ENCODE peak calls at places on chromosomes 5 and 9, in nine cellular contexts. One of them, this sample, is unnamed.

GRCh38 chr5:128966846-128967245 is 1.6 kb downstream of the SLC27A6 start:
- DNase-seq in CD8-positive, alpha-beta T cell: no peak
- DNase-seq in lower lobe of right lung: no peak
- DNase-seq in breast epithelium: no peak
- DNase-seq in H7: no peak
- DNase-seq in psoas muscle: no peak
- DNase-seq in HCT116: no peak
- DNase-seq in CD8-positive, alpha-beta memory T cell: no peak
- DNase-seq in body of pancreas: no peak
- DNase-seq in this sample: no peak

GRCh38 chr5:108747111-108748009 is at the start of gene FER:
- DNase-seq in body of pancreas: peak; percentile 45
- DNase-seq in breast epithelium: no peak
- DNase-seq in CD8-positive, alpha-beta T cell: peak; percentile 37
- DNase-seq in psoas muscle: no peak
- DNase-seq in CD8-positive, alpha-beta memory T cell: peak; percentile 75
- DNase-seq in H7: no peak
- DNase-seq in HCT116: peak; percentile 75
- DNase-seq in lower lobe of right lung: no peak
- DNase-seq in this sample: peak; percentile 54

GRCh38 chr5:93894471-93895354 is 153.3 kb upstream of the POU5F2 start:
- DNase-seq in HCT116: peak; percentile 10
- DNase-seq in CD8-positive, alpha-beta memory T cell: no peak
- DNase-seq in breast epithelium: no peak
- DNase-seq in CD8-positive, alpha-beta T cell: no peak
- DNase-seq in lower lobe of right lung: no peak
- DNase-seq in psoas muscle: no peak
- DNase-seq in body of pancreas: no peak
- DNase-seq in H7: no peak
- DNase-seq in this sample: no peak

GRCh38 chr5:84382363-84383295 is 2.1 kb downstream of the EDIL3 start:
- DNase-seq in HCT116: no peak
- DNase-seq in CD8-positive, alpha-beta memory T cell: no peak
- DNase-seq in psoas muscle: peak; percentile 39
- DNase-seq in CD8-positive, alpha-beta T cell: no peak
- DNase-seq in breast epithelium: no peak
- DNase-seq in H7: peak; percentile 57
- DNase-seq in body of pancreas: peak; percentile 21
- DNase-seq in lower lobe of right lung: peak; percentile 51
- DNase-seq in this sample: peak; percentile 56

GRCh38 chr5:141430332-141431113 is at the start of gene PCDHGA12:
- DNase-seq in body of pancreas: no peak
- DNase-seq in breast epithelium: no peak
- DNase-seq in CD8-positive, alpha-beta T cell: no peak
- DNase-seq in H7: no peak
- DNase-seq in lower lobe of right lung: no peak
- DNase-seq in psoas muscle: peak; percentile 82
- DNase-seq in HCT116: no peak
- DNase-seq in CD8-positive, alpha-beta memory T cell: no peak
- DNase-seq in this sample: no peak

GRCh38 chr9:122180633-122181032 is 20.9 kb downstream of the MORN5 start:
- DNase-seq in breast epithelium: no peak
- DNase-seq in HCT116: peak; percentile 4
- DNase-seq in H7: no peak
- DNase-seq in lower lobe of right lung: no peak
- DNase-seq in CD8-positive, alpha-beta T cell: no peak
- DNase-seq in body of pancreas: no peak
- DNase-seq in psoas muscle: no peak
- DNase-seq in CD8-positive, alpha-beta memory T cell: no peak
- DNase-seq in this sample: peak; percentile 54

GRCh38 chr9:105502276-105502675 is 54.4 kb downstream of the FSD1L start:
- DNase-seq in psoas muscle: no peak
- DNase-seq in CD8-positive, alpha-beta memory T cell: no peak
- DNase-seq in HCT116: no peak
- DNase-seq in body of pancreas: no peak
- DNase-seq in lower lobe of right lung: no peak
- DNase-seq in H7: no peak
- DNase-seq in breast epithelium: no peak
- DNase-seq in CD8-positive, alpha-beta T cell: no peak
- DNase-seq in this sample: no peak

GRCh38 chr5:93164690-93165089 is 416.3 kb downstream of the NR2F1-AS1 start:
- DNase-seq in HCT116: peak; percentile 87
- DNase-seq in CD8-positive, alpha-beta memory T cell: no peak
- DNase-seq in H7: no peak
- DNase-seq in lower lobe of right lung: no peak
- DNase-seq in psoas muscle: no peak
- DNase-seq in CD8-positive, alpha-beta T cell: no peak
- DNase-seq in body of pancreas: peak; percentile 25
- DNase-seq in breast epithelium: no peak
- DNase-seq in this sample: peak; percentile 93

GRCh38 chr9:16342621-16343020 is 527.8 kb downstream of the BNC2 start:
- DNase-seq in body of pancreas: no peak
- DNase-seq in HCT116: no peak
- DNase-seq in breast epithelium: no peak
- DNase-seq in CD8-positive, alpha-beta T cell: no peak
- DNase-seq in H7: no peak
- DNase-seq in psoas muscle: no peak
- DNase-seq in CD8-positive, alpha-beta memory T cell: no peak
- DNase-seq in lower lobe of right lung: no peak
- DNase-seq in this sample: no peak

GRCh38 chr5:157184117-157184516 is 3.5 kb downstream of the ITK start:
- DNase-seq in H7: no peak
- DNase-seq in body of pancreas: no peak
- DNase-seq in breast epithelium: no peak
- DNase-seq in HCT116: no peak
- DNase-seq in CD8-positive, alpha-beta T cell: no peak
- DNase-seq in psoas muscle: no peak
- DNase-seq in lower lobe of right lung: no peak
- DNase-seq in CD8-positive, alpha-beta memory T cell: no peak
- DNase-seq in this sample: no peak

GRCh38 chr9:89639367-89639795 is 34.6 kb downstream of the GADD45G start:
- DNase-seq in psoas muscle: peak; percentile 93
- DNase-seq in CD8-positive, alpha-beta memory T cell: no peak
- DNase-seq in breast epithelium: no peak
- DNase-seq in HCT116: no peak
- DNase-seq in H7: no peak
- DNase-seq in CD8-positive, alpha-beta T cell: no peak
- DNase-seq in lower lobe of right lung: no peak
- DNase-seq in body of pancreas: peak; percentile 43
- DNase-seq in this sample: peak; percentile 86

GRCh38 chr5:151718168-151718567 is 31.5 kb upstream of the SPARC start:
- DNase-seq in lower lobe of right lung: no peak
- DNase-seq in H7: no peak
- DNase-seq in body of pancreas: no peak
- DNase-seq in psoas muscle: no peak
- DNase-seq in CD8-positive, alpha-beta memory T cell: no peak
- DNase-seq in CD8-positive, alpha-beta T cell: no peak
- DNase-seq in HCT116: no peak
- DNase-seq in breast epithelium: no peak
- DNase-seq in this sample: no peak

GRCh38 chr9:92236915-92237314 is 56.6 kb downstream of the IARS1 start:
- DNase-seq in psoas muscle: no peak
- DNase-seq in H7: no peak
- DNase-seq in body of pancreas: no peak
- DNase-seq in breast epithelium: no peak
- DNase-seq in HCT116: no peak
- DNase-seq in CD8-positive, alpha-beta memory T cell: no peak
- DNase-seq in lower lobe of right lung: no peak
- DNase-seq in CD8-positive, alpha-beta T cell: no peak
- DNase-seq in this sample: no peak
- H3K36me3 ChIP-seq in psoas muscle: peaks cover 11% of the 10 kb centered on the region
- H3K36me3 ChIP-seq in H7: peaks cover 31% of the 10 kb centered on the region
- H3K36me3 ChIP-seq in body of pancreas: peaks cover 11% of the 10 kb centered on the region
- H3K36me3 ChIP-seq in breast epithelium: no peaks in the 10 kb centered on the region
- H3K36me3 ChIP-seq in HCT116: peaks cover 81% of the 10 kb centered on the region
- H3K36me3 ChIP-seq in CD8-positive, alpha-beta memory T cell: peaks cover 41% of the 10 kb centered on the region
- H3K36me3 ChIP-seq in lower lobe of right lung: peaks cover 83% of the 10 kb centered on the region
- H3K36me3 ChIP-seq in CD8-positive, alpha-beta T cell: peaks cover 41% of the 10 kb centered on the region
- H3K36me3 ChIP-seq in this sample: peaks cover 95% of the 10 kb centered on the region

DNA sequence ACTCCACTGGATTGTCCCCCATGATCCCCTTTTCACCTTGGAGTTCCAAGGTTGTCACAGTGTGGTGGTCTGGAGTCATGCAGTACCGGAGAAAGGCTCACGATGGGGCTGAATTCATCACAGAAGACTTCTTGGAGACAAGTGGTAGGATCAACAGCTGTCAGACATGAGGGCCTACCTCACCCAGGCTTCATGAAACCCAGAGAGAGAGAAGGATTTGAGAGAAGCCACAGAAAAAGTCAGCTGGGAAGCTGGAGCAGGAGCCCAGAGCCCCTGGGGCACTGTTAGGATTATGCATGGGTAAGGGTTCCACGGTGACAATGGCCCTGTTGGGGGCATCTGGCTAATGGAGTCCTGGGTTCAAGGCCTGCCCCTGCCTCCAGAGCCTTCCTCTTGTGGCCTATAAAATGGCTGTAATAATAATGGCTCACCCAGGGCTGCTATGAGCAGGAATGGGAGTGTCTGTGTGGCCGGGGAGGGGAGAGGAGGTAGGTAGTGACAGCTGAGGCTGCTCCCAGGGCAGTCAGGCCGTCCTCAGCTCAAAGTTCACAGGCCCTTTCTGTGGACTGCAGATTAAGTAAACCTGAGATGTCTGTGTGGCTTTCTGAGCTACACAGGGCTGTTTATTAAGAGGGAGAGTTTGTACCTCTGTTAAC is 910 bp downstream of the TRIM14 start:
- DNase-seq in psoas muscle: no peak
- DNase-seq in CD8-positive, alpha-beta T cell: peak; percentile 55
- DNase-seq in CD8-positive, alpha-beta memory T cell: peak; percentile 66
- DNase-seq in HCT116: peak; percentile 24
- DNase-seq in lower lobe of right lung: no peak
- DNase-seq in H7: peak; percentile 67
- DNase-seq in breast epithelium: no peak
- DNase-seq in body of pancreas: peak; percentile 54
- DNase-seq in this sample: peak; percentile 42
- H3K4me3 ChIP-seq in psoas muscle: peak overlapping the region; percentile 84
- H3K4me3 ChIP-seq in CD8-positive, alpha-beta T cell: peak overlapping the region; percentile 56
- H3K4me3 ChIP-seq in CD8-positive, alpha-beta memory T cell: peak overlapping the region; percentile 95
- H3K4me3 ChIP-seq in HCT116: peak overlapping the region; percentile 51
- H3K4me3 ChIP-seq in lower lobe of right lung: peak overlapping the region; percentile 78
- H3K4me3 ChIP-seq in H7: peak overlapping the region; percentile 62
- H3K4me3 ChIP-seq in breast epithelium: peak overlapping the region; percentile 89
- H3K4me3 ChIP-seq in body of pancreas: no peak overlapping the region
- H3K4me3 ChIP-seq in this sample: peak overlapping the region; percentile 76

GRCh38 chr5:134813827-134814226 is 31.9 kb upstream of the C5orf24 start:
- DNase-seq in body of pancreas: no peak
- DNase-seq in breast epithelium: no peak
- DNase-seq in CD8-positive, alpha-beta memory T cell: no peak
- DNase-seq in psoas muscle: no peak
- DNase-seq in HCT116: no peak
- DNase-seq in CD8-positive, alpha-beta T cell: no peak
- DNase-seq in H7: no peak
- DNase-seq in lower lobe of right lung: no peak
- DNase-seq in this sample: no peak
- H3K36me3 ChIP-seq in body of pancreas: no peaks in the 10 kb centered on the region
- H3K36me3 ChIP-seq in breast epithelium: no peaks in the 10 kb centered on the region
- H3K36me3 ChIP-seq in CD8-positive, alpha-beta memory T cell: peaks cover 19% of the 10 kb centered on the region
- H3K36me3 ChIP-seq in psoas muscle: no peaks in the 10 kb centered on the region
- H3K36me3 ChIP-seq in HCT116: peaks cover 60% of the 10 kb centered on the region
- H3K36me3 ChIP-seq in CD8-positive, alpha-beta T cell: peaks cover 30% of the 10 kb centered on the region
- H3K36me3 ChIP-seq in H7: peaks cover 25% of the 10 kb centered on the region
- H3K36me3 ChIP-seq in lower lobe of right lung: peaks cover 90% of the 10 kb centered on the region
- H3K36me3 ChIP-seq in this sample: peaks cover 89% of the 10 kb centered on the region

DNA sequence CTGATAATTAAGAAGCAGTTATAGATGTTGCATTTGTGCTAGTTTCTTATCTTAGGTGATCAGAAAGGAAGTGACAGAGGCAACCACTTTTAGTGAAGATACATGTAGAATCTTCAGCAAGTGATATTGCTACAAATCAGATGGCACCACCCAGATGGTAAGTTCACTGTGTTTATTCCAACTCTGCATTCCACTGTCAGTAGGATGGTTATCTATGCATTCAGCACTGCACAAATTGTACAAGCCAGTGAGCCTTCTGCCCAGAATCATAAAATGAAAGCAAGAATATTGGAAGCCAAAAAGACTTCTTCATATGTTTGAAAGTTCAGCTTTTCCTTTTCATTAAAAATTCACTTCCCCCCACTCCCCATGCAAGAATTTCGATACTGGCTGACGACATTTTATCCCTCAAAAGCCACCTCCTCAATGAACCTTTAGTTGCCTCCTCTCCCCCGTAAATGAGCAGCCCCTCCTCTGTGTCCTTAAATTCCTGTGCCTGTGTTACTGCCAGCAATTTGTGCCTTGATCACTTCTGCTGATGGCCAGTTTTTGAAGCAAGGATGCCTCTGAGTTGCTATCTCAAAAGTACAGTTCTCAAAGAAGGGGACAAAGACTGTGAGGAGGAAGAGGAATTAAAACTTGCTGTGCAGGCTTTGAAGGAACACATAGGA is 91.6 kb downstream of the ZSWIM6 start:
- DNase-seq in psoas muscle: no peak
- DNase-seq in breast epithelium: no peak
- DNase-seq in H7: no peak
- DNase-seq in lower lobe of right lung: no peak
- DNase-seq in CD8-positive, alpha-beta memory T cell: no peak
- DNase-seq in body of pancreas: no peak
- DNase-seq in CD8-positive, alpha-beta T cell: no peak
- DNase-seq in HCT116: no peak
- DNase-seq in this sample: no peak
- H3K4me3 ChIP-seq in psoas muscle: peak overlapping the region; percentile 36
- H3K4me3 ChIP-seq in breast epithelium: peak overlapping the region; percentile 40
- H3K4me3 ChIP-seq in H7: no peak overlapping the region
- H3K4me3 ChIP-seq in lower lobe of right lung: no peak overlapping the region
- H3K4me3 ChIP-seq in CD8-positive, alpha-beta memory T cell: no peak overlapping the region
- H3K4me3 ChIP-seq in body of pancreas: no peak overlapping the region
- H3K4me3 ChIP-seq in CD8-positive, alpha-beta T cell: no peak overlapping the region
- H3K4me3 ChIP-seq in HCT116: no peak overlapping the region
- H3K4me3 ChIP-seq in this sample: no peak overlapping the region

GRCh38 chr5:160039810-160040470 is 31.0 kb downstream of the TTC1 start:
- DNase-seq in body of pancreas: no peak
- DNase-seq in HCT116: no peak
- DNase-seq in H7: no peak
- DNase-seq in psoas muscle: no peak
- DNase-seq in CD8-positive, alpha-beta memory T cell: no peak
- DNase-seq in lower lobe of right lung: no peak
- DNase-seq in breast epithelium: no peak
- DNase-seq in CD8-positive, alpha-beta T cell: no peak
- DNase-seq in this sample: no peak

GRCh38 chr5:160036243-160036642 is 27.3 kb downstream of the TTC1 start:
- DNase-seq in CD8-positive, alpha-beta memory T cell: no peak
- DNase-seq in HCT116: no peak
- DNase-seq in lower lobe of right lung: no peak
- DNase-seq in CD8-positive, alpha-beta T cell: no peak
- DNase-seq in breast epithelium: no peak
- DNase-seq in psoas muscle: no peak
- DNase-seq in H7: no peak
- DNase-seq in body of pancreas: no peak
- DNase-seq in this sample: no peak

GRCh38 chr5:160040471-160040835 is 31.5 kb downstream of the TTC1 start:
- DNase-seq in breast epithelium: no peak
- DNase-seq in body of pancreas: no peak
- DNase-seq in lower lobe of right lung: no peak
- DNase-seq in CD8-positive, alpha-beta memory T cell: no peak
- DNase-seq in psoas muscle: no peak
- DNase-seq in CD8-positive, alpha-beta T cell: no peak
- DNase-seq in H7: no peak
- DNase-seq in HCT116: no peak
- DNase-seq in this sample: no peak

GRCh38 chr5:160033546-160034252 is 24.8 kb downstream of the TTC1 start:
- DNase-seq in H7: no peak
- DNase-seq in CD8-positive, alpha-beta T cell: no peak
- DNase-seq in breast epithelium: no peak
- DNase-seq in CD8-positive, alpha-beta memory T cell: no peak
- DNase-seq in lower lobe of right lung: no peak
- DNase-seq in psoas muscle: no peak
- DNase-seq in body of pancreas: no peak
- DNase-seq in HCT116: no peak
- DNase-seq in this sample: no peak

GRCh38 chr5:160036884-160037283 is 27.9 kb downstream of the TTC1 start:
- DNase-seq in H7: no peak
- DNase-seq in breast epithelium: no peak
- DNase-seq in body of pancreas: no peak
- DNase-seq in lower lobe of right lung: no peak
- DNase-seq in HCT116: no peak
- DNase-seq in CD8-positive, alpha-beta T cell: no peak
- DNase-seq in CD8-positive, alpha-beta memory T cell: no peak
- DNase-seq in psoas muscle: no peak
- DNase-seq in this sample: no peak
- H3K36me3 ChIP-seq in H7: peaks cover 19% of the 10 kb centered on the region
- H3K36me3 ChIP-seq in breast epithelium: peaks cover 4% of the 10 kb centered on the region
- H3K36me3 ChIP-seq in body of pancreas: no peaks in the 10 kb centered on the region
- H3K36me3 ChIP-seq in lower lobe of right lung: peaks cover 73% of the 10 kb centered on the region
- H3K36me3 ChIP-seq in HCT116: peaks cover 25% of the 10 kb centered on the region
- H3K36me3 ChIP-seq in CD8-positive, alpha-beta T cell: peaks cover 8% of the 10 kb centered on the region
- H3K36me3 ChIP-seq in CD8-positive, alpha-beta memory T cell: peaks cover 7% of the 10 kb centered on the region
- H3K36me3 ChIP-seq in psoas muscle: peaks cover 6% of the 10 kb centered on the region
- H3K36me3 ChIP-seq in this sample: peaks cover 73% of the 10 kb centered on the region

This sample was measured in MG63.